ENCODE peak calls at places on chromosomes 11 and 22, in five cellular contexts. W is cerebellum; M is activated gamma-delta T cell treated with anti-CD3 and anti-CD28 coated beads, Interleukin-2, amount 50 U/mL, for 16 hours; E is lung; Q is psoas muscle. T is an unnamed sample.

GRCh38 chr11:69909561-69910518 is 90.6 kb upstream of the FGF3 start:
- DNase-seq in W (no peak), M (no peak), E (no peak), Q (peak; percentile 49), T (no peak)

GRCh38 chr11:110373061-110373702 is 56.6 kb upstream of the FDX1 start:
- DNase-seq in W (no peak), M (no peak), E (no peak), Q (no peak), T (no peak)

GRCh38 chr22:24117942-24118341 is 63.3 kb upstream of the SUSD2 start:
- DNase-seq in W (no peak), M (no peak), E (no peak), Q (no peak), T (no peak)

GRCh38 chr11:14768789-14769188 is 123.2 kb downstream of the CYP2R1 start:
- DNase-seq in W (no peak), M (no peak), E (no peak), Q (no peak), T (no peak)

GRCh38 chr11:7551571-7551970 is 37.8 kb downstream of the PPFIBP2 start:
- DNase-seq in W (no peak), M (no peak), E (no peak), Q (no peak), T (no peak)

GRCh38 chr22:19582033-19582693 is 58.0 kb upstream of the CLDN5 start:
- DNase-seq in W (no peak), M (no peak), E (no peak), Q (no peak), T (no peak)

GRCh38 chr22:30408388-30409101 is 11.7 kb downstream of the SEC14L2 start:
- DNase-seq in W (no peak), M (no peak), E (no peak), Q (no peak), T (no peak)

GRCh38 chr11:6315811-6316425 is 4.4 kb downstream of the CAVIN3 start:
- DNase-seq in W (peak; percentile 86), M (peak; percentile 6), E (peak; percentile 53), Q (peak; percentile 72), T (peak; percentile 84)

GRCh38 chr22:50317178-50317577 is 9.6 kb downstream of the DENND6B start:
- DNase-seq in W (no peak), M (no peak), E (no peak), Q (no peak), T (no peak)

GRCh38 chr11:92482502-92482901 is 257.9 kb downstream of the FAT3 start:
- DNase-seq in W (no peak), M (no peak), E (no peak), Q (no peak), T (no peak)

GRCh38 chr11:130916238-130916855 is at the start of gene SNX19:
- DNase-seq in W (peak; percentile 92), M (peak; percentile 81), E (peak; percentile 91), Q (peak; percentile 96), T (peak; percentile 87)

GRCh38 chr11:293852-294661 is 5.1 kb downstream of the PGGHG start:
- DNase-seq in W (no peak), M (no peak), E (no peak), Q (peak; percentile 45), T (no peak)

GRCh38 chr11:70399681-70400112 is 1.4 kb downstream of the CTTN start:
- DNase-seq in W (peak; percentile 54), M (no peak), E (peak; percentile 84), Q (peak; percentile 91), T (peak; percentile 42)

GRCh38 chr22:37860796-37861421 is 11.7 kb downstream of the EIF3L start:
- DNase-seq in W (no peak), M (no peak), E (peak; percentile 75), Q (no peak), T (no peak)

GRCh38 chr22:41799486-41800347 is 762 bp upstream of the CCDC134 start:
- DNase-seq in W (peak; percentile 70), M (no peak), E (peak; percentile 33), Q (peak; percentile 70), T (peak; percentile 70)

GRCh38 chr11:58498464-58498863 is 9.4 kb downstream of the OR5B21 start:
- DNase-seq in W (no peak), M (no peak), E (no peak), Q (no peak), T (no peak)

GRCh38 chr11:488062-488461 is 19.0 kb downstream of the RNH1 start:
- DNase-seq in W (no peak), M (no peak), E (no peak), Q (peak; percentile 55), T (no peak)

GRCh38 chr22:21443735-21444421 is 23.3 kb upstream of the TMEM191C start:
- DNase-seq in W (no peak), M (no peak), E (no peak), Q (no peak), T (no peak)

GRCh38 chr11:74142624-74143023 is 28.2 kb downstream of the C2CD3 start:
- DNase-seq in W (no peak), M (no peak), E (no peak), Q (no peak), T (no peak)

GRCh38 chr11:8250981-8251620 is 12.6 kb downstream of the LMO1 start:
- DNase-seq in W (no peak), M (no peak), E (no peak), Q (peak; percentile 35), T (no peak)

GRCh38 chr11:45021692-45022130 is 71.0 kb upstream of the TP53I11 start:
- DNase-seq in W (no peak), M (no peak), E (peak; percentile 53), Q (peak; percentile 93), T (peak; percentile 77)

GRCh38 chr11:16895306-16895705 is 118.9 kb downstream of the PLEKHA7 start:
- DNase-seq in W (no peak), M (no peak), E (no peak), Q (no peak), T (no peak)

GRCh38 chr11:129348813-129349212 is 26.8 kb upstream of the BARX2 start:
- DNase-seq in W (no peak), M (no peak), E (no peak), Q (no peak), T (no peak)

GRCh38 chr11:16047073-16047472 is 309.3 kb downstream of the SOX6 start:
- DNase-seq in W (no peak), M (no peak), E (no peak), Q (no peak), T (no peak)

GRCh38 chr11:78993800-78994430 is 419.3 kb upstream of the NARS2 start:
- DNase-seq in W (no peak), M (no peak), E (no peak), Q (no peak), T (no peak)

GRCh38 chr11:111452146-111452545 is 60.0 kb downstream of the BTG4 start:
- DNase-seq in W (no peak), M (no peak), E (no peak), Q (no peak), T (no peak)

GRCh38 chr11:102733232-102733875 is 8.6 kb upstream of the MMP8 start:
- DNase-seq in W (no peak), M (no peak), E (peak; percentile 66), Q (no peak), T (peak; percentile 49)

GRCh38 chr11:64028398-64029115 is 7.2 kb upstream of the FLRT1 start:
- DNase-seq in W (no peak), M (no peak), E (no peak), Q (no peak), T (no peak)

GRCh38 chr11:118156531-118157185 is 4.0 kb upstream of the SCN4B start:
- DNase-seq in W (no peak), M (peak; percentile 25), E (no peak), Q (no peak), T (no peak)

GRCh38 chr11:47510231-47510630 is 42.7 kb downstream of the CELF1 start:
- DNase-seq in W (no peak), M (no peak), E (no peak), Q (no peak), T (no peak)

GRCh38 chr11:12768731-12769673 is 94.8 kb downstream of the TEAD1 start:
- DNase-seq in W (no peak), M (no peak), E (no peak), Q (peak; percentile 61), T (no peak)

GRCh38 chr11:19838994-19839768 is 126.5 kb downstream of the NAV2 start:
- DNase-seq in W (no peak), M (no peak), E (no peak), Q (no peak), T (no peak)

T was measured in cerebellar cortex.